ENCODE peak calls at places on chromosome 18, in eight cellular contexts. G is cardiac muscle cell; E is lower lobe of right lung; K is small intestine; R is CD4-positive, CD25-positive, alpha-beta regulatory T cell; X is CD8-positive, alpha-beta memory T cell; U is tibial nerve; W is GM23248. M is an unnamed sample. For H3K9me3 and H3K4me1, the result is how much of the 10 kb centered on the place peaks cover.

GRCh38 chr18:63192171-63192884 is 127.2 kb downstream of the BCL2 start:
- DNase-seq in G (no peak), E (peak), K (no peak), R (no peak), X (no peak), U (no peak), W (no peak), M (no peak)

GRCh38 chr18:76394780-76395476 is 100.1 kb downstream of the ZNF516 start:
- DNase-seq in G (no peak), E (no peak), K (peak), R (no peak), X (no peak), U (no peak), W (peak), M (no peak)

GRCh38 chr18:13387856-13388548 is 169.4 kb downstream of the LDLRAD4 start:
- DNase-seq in G (no peak), E (no peak), K (no peak), R (no peak), X (no peak), U (no peak), W (peak), M (no peak)

GRCh38 chr18:57087985-57088384 is 58.9 kb upstream of the BOD1L2 start:
- DNase-seq in G (no peak), E (no peak), K (peak), R (no peak), X (no peak), U (no peak), W (no peak), M (no peak)

GRCh38 chr18:8252371-8252770 is 356.9 kb upstream of the RAB12 start:
- DNase-seq in G (no peak), E (no peak), K (no peak), R (no peak), X (no peak), U (no peak), W (no peak), M (no peak)

GRCh38 chr18:9055185-9055584 is 47.3 kb upstream of the NDUFV2 start:
- DNase-seq in G (no peak), E (no peak), K (no peak), R (peak), X (no peak), U (no peak), W (peak), M (no peak)

GRCh38 chr18:21458322-21458721 is 142.2 kb downstream of the ESCO1 start:
- DNase-seq in G (no peak), E (no peak), K (no peak), R (no peak), X (no peak), U (no peak), W (no peak), M (no peak)

GRCh38 chr18:42290318-42291307 is 335.6 kb downstream of the PIK3C3 start:
- DNase-seq in G (no peak), E (no peak), K (no peak), R (no peak), X (no peak), U (no peak), W (no peak), M (no peak)

GRCh38 chr18:13393338-13393737 is 174.8 kb downstream of the LDLRAD4 start:
- DNase-seq in G (no peak), E (no peak), K (no peak), R (no peak), X (no peak), U (no peak), W (no peak), M (no peak)

GRCh38 chr18:36328916-36329315 is 31.4 kb downstream of the FHOD3 start:
- DNase-seq in G (no peak), E (no peak), K (no peak), R (no peak), X (no peak), U (no peak), W (no peak), M (no peak)

GRCh38 chr18:79614211-79615028 is 65.2 kb upstream of the CTDP1 start:
- DNase-seq in G (no peak), E (peak), K (no peak), R (no peak), X (no peak), U (no peak), W (no peak), M (no peak)

GRCh38 chr18:63342206-63342605 is 22.6 kb upstream of the BCL2 start:
- DNase-seq in G (peak), E (no peak), K (no peak), R (peak), X (peak), U (no peak), W (peak), M (no peak)

GRCh38 chr18:59022167-59022945 is 117.3 kb upstream of the SEC11C start:
- DNase-seq in G (no peak), E (no peak), K (no peak), R (no peak), X (no peak), U (no peak), W (peak), M (no peak)

GRCh38 chr18:56574827-56575226 is 63.6 kb downstream of the TXNL1 start:
- DNase-seq in G (no peak), E (no peak), K (peak), R (no peak), X (no peak), U (no peak), W (no peak), M (no peak)

GRCh38 chr18:55869547-55869946 is 281.6 kb upstream of the TCF4 start:
- DNase-seq in G (no peak), E (no peak), K (no peak), R (no peak), X (no peak), U (no peak), W (peak), M (no peak)

GRCh38 chr18:8052237-8052701 is 485.2 kb downstream of the PTPRM start:
- DNase-seq in G (no peak), E (no peak), K (no peak), R (no peak), X (peak), U (no peak), W (peak), M (peak)

GRCh38 chr18:73752965-73753364 is 394.7 kb downstream of the FBXO15 start:
- DNase-seq in G (no peak), E (no peak), K (no peak), R (no peak), X (no peak), U (no peak), W (no peak), M (no peak)

GRCh38 chr18:51162617-51163016 is 34.9 kb downstream of the MEX3C start:
- DNase-seq in G (no peak), E (no peak), K (no peak), R (peak), X (no peak), U (no peak), W (no peak), M (no peak)

GRCh38 chr18:76456823-76457222 is 38.2 kb downstream of the ZNF516 start:
- DNase-seq in G (no peak), E (no peak), K (no peak), R (no peak), X (no peak), U (no peak), W (no peak), M (no peak)

GRCh38 chr18:22207022-22207758 is 37.8 kb downstream of the GATA6 start:
- DNase-seq in G (no peak), E (no peak), K (no peak), R (no peak), X (no peak), U (no peak), W (peak), M (no peak)

GRCh38 chr18:59419386-59419785 is 60.3 kb upstream of the LMAN1 start:
- DNase-seq in G (no peak), E (no peak), K (no peak), R (no peak), X (no peak), U (no peak), W (peak), M (no peak)

GRCh38 chr18:30999186-30999585 is 43.4 kb downstream of the DSC3 start:
- DNase-seq in G (no peak), E (no peak), K (no peak), R (no peak), X (no peak), U (no peak), W (no peak), M (no peak)

GRCh38 chr18:22816266-22817176 is 116.6 kb upstream of the RBBP8 start:
- DNase-seq in G (peak), E (no peak), K (peak), R (no peak), X (no peak), U (no peak), W (no peak), M (no peak)

GRCh38 chr18:9792565-9793226 is 84.6 kb downstream of the RAB31 start:
- DNase-seq in G (no peak), E (no peak), K (no peak), R (peak), X (no peak), U (no peak), W (no peak), M (no peak)

GRCh38 chr18:74292541-74292858 is 737 bp upstream of the CYB5A start:
- DNase-seq in G (no peak), E (no peak), K (no peak), R (no peak), X (no peak), U (no peak), W (no peak), M (no peak)

GRCh38 chr18:57792741-57793629 is 10.1 kb downstream of the ATP8B1 start:
- DNase-seq in G (no peak), E (no peak), K (no peak), R (no peak), X (no peak), U (no peak), W (peak), M (no peak)

GRCh38 chr18:75824661-75825060 is 397.2 kb upstream of the SMIM21 start:
- DNase-seq in G (no peak), E (no peak), K (no peak), R (no peak), X (no peak), U (no peak), W (no peak), M (no peak)

GRCh38 chr18:12657849-12658829 is at the start of gene SPIRE1:
- DNase-seq in G (peak), E (peak), K (peak), R (peak), X (peak), U (peak), W (peak), M (peak)

GRCh38 chr18:59897321-59897954 is 2.4 kb upstream of the PMAIP1 start:
- DNase-seq in G (no peak), E (no peak), K (no peak), R (no peak), X (no peak), U (no peak), W (no peak), M (no peak)

DNA sequence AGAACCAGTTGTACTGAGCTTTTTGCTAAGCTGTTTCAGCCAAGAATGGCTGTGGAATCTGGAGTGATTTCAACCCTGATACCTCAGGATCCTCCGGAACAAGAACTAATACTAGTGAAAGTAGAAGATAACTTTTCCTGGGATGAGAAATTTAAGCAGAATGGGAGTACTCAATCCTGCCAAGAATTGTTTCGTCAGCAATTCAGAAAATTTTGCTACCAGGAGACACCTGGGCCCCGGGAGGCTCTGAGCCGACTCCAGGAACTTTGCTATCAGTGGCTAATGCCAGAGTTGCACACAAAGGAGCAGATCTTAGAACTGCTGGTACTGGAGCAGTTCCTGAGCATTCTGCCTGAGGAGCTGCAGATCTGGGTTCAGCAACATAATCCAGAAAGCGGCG is 1.6 kb downstream of the ZNF397 start:
- DNase-seq in G (no peak), E (no peak), K (no peak), R (no peak), X (no peak), U (no peak), W (no peak), M (no peak)
- H3K9me3 ChIP-seq in G (under half), E (under half), K (under half), R (under half), X (under half), U (under half), W (under half), M (under half)

GRCh38 chr18:46336278-46337205 is 232.4 kb downstream of the HAUS1 start:
- DNase-seq in G (no peak), E (no peak), K (no peak), R (no peak), X (no peak), U (no peak), W (no peak), M (no peak)
- H3K27ac ChIP-seq in G (peak), E (peak), K (no peak), R (no peak), X (no peak), U (no peak), W (no peak), M (no peak)

GRCh38 chr18:44859751-44860458 is 179.2 kb downstream of the SETBP1 start:
- DNase-seq in G (no peak), E (no peak), K (no peak), R (no peak), X (no peak), U (no peak), W (no peak), M (no peak)

GRCh38 chr18:44856157-44856556 is 175.5 kb downstream of the SETBP1 start:
- DNase-seq in G (no peak), E (no peak), K (no peak), R (no peak), X (no peak), U (no peak), W (no peak), M (no peak)

GRCh38 chr18:44857744-44858143 is 177.1 kb downstream of the SETBP1 start:
- DNase-seq in G (no peak), E (no peak), K (no peak), R (no peak), X (no peak), U (no peak), W (no peak), M (no peak)

GRCh38 chr18:44862112-44862511 is 181.4 kb downstream of the SETBP1 start:
- DNase-seq in G (no peak), E (no peak), K (no peak), R (no peak), X (no peak), U (no peak), W (no peak), M (no peak)

DNA sequence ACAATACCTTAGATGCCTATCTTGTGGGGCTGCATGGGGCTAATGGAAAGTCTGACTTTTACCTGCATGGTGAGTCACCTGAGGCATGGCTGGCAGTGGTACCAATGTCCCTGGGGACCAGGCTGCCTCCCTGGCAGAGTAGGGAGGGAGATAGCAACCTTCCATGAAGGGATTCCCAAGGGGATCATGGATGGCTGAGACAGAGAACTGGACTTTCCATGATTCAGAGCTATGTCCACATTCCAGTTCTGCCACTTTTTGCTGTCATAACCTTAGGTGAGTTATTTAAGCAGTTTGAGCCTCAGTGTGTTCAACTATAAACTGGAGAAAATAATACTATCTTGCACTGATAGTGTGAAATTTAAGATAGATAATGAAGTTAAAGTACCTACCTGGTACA is 178.6 kb downstream of the SETBP1 start:
- DNase-seq in G (no peak), E (no peak), K (no peak), R (no peak), X (no peak), U (no peak), W (peak), M (no peak)
- H3K4me1 ChIP-seq in G (under half), E (under half), K (under half), R (under half), X (under half), U (under half), W (under half), M (under half)

GRCh38 chr18:49081511-49082146 is 130.9 kb upstream of the SMAD7 start:
- DNase-seq in G (no peak), E (no peak), K (no peak), R (no peak), X (no peak), U (no peak), W (no peak), M (no peak)

DNA sequence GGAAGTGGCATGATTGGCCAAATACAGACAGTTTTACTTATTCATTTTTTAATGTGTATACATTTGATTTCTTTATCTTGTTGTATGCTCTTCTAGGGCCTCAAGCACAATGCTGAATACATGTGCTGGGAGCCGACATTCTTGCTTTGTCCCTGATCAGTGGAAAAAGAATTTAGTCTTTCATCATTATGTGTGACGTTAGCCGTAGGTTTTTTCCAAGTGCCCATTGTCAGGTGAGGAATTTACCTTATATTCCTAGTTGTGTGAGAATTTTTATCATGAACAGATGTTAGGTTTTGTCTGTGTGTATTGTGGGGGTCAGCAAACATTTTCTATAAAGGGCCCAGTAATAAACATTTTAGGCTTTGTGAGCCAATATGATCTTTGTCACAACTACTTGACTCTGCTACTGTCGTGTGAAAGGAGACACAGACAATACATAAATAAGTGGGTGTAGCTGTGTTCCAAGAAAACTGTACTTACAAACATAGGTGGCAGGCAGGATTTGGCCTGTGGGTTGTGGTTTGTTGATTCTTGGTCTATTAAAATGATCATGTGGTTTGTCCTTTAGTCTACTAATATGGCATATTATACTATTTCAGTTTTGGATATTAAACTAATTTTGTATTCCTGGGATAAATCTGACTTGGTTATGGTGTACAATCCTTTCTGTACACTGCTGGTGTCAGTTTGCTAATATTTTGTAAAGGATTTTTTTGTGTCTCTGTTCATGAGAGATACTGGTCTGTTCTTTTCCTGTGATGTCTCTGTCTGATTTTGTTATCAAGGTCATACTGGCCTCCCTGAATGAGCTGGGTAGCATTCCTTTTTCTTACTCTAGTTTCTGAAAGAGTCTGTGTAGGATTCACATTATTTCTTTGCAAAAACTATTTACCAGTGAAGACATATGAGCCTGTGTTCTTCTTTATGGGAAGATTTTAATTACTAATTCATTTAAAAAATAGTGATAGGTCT is 132.2 kb upstream of the SMAD7 start:
- DNase-seq in G (no peak), E (no peak), K (no peak), R (peak), X (no peak), U (no peak), W (no peak), M (no peak)
- H3K9me3 ChIP-seq in G (under half), E (under half), K (under half), R (under half), X (under half), U (under half), W (under half), M (under half)

GRCh38 chr18:24398515-24398914 is 891 bp upstream of the OSBPL1A start:
- DNase-seq in G (no peak), E (no peak), K (no peak), R (no peak), X (no peak), U (no peak), W (peak), M (no peak)
- H3K27ac ChIP-seq in G (no peak), E (peak), K (no peak), R (no peak), X (no peak), U (no peak), W (peak), M (no peak)